ENCODE peak calls at places on chromosomes 6 and 20, in four cellular contexts. One of them, this sample, is unnamed.

GRCh38 chr20:61579908-61580307 is 327.8 kb downstream of the CDH4 start:
- DNase-seq in SW 1271: no peak
- DNase-seq in CD4-positive, CD25-positive, alpha-beta regulatory T cell: no peak
- DNase-seq in Calu3: no peak
- DNase-seq in this sample: no peak

GRCh38 chr20:52812231-52812847 is 159.8 kb upstream of the TSHZ2 start:
- DNase-seq in Calu3: no peak
- DNase-seq in SW 1271: no peak
- DNase-seq in CD4-positive, CD25-positive, alpha-beta regulatory T cell: no peak
- DNase-seq in this sample: no peak

GRCh38 chr6:149234051-149234962 is 83.2 kb upstream of the TAB2 start:
- DNase-seq in SW 1271: no peak
- DNase-seq in CD4-positive, CD25-positive, alpha-beta regulatory T cell: peak
- DNase-seq in Calu3: no peak
- DNase-seq in this sample: peak

GRCh38 chr6:150079604-150080003 is 10.7 kb upstream of the ULBP3 start:
- DNase-seq in CD4-positive, CD25-positive, alpha-beta regulatory T cell: peak
- DNase-seq in Calu3: no peak
- DNase-seq in SW 1271: no peak
- DNase-seq in this sample: no peak

GRCh38 chr6:20879526-20879925 is 345.3 kb downstream of the CDKAL1 start:
- DNase-seq in Calu3: peak
- DNase-seq in CD4-positive, CD25-positive, alpha-beta regulatory T cell: no peak
- DNase-seq in SW 1271: peak
- DNase-seq in this sample: no peak

GRCh38 chr6:89023591-89024441 is 56.7 kb upstream of the PNRC1 start:
- DNase-seq in CD4-positive, CD25-positive, alpha-beta regulatory T cell: no peak
- DNase-seq in Calu3: no peak
- DNase-seq in SW 1271: no peak
- DNase-seq in this sample: no peak

GRCh38 chr6:125839879-125840278 is 49.1 kb downstream of the NCOA7 start:
- DNase-seq in CD4-positive, CD25-positive, alpha-beta regulatory T cell: no peak
- DNase-seq in Calu3: no peak
- DNase-seq in SW 1271: no peak
- DNase-seq in this sample: no peak

GRCh38 chr20:3115190-3116107 is 30.9 kb upstream of the AVP start:
- DNase-seq in SW 1271: peak
- DNase-seq in CD4-positive, CD25-positive, alpha-beta regulatory T cell: peak
- DNase-seq in Calu3: peak
- DNase-seq in this sample: no peak

GRCh38 chr6:137237413-137238170 is 18.4 kb upstream of the IFNGR1 start:
- DNase-seq in Calu3: peak
- DNase-seq in SW 1271: peak
- DNase-seq in CD4-positive, CD25-positive, alpha-beta regulatory T cell: no peak
- DNase-seq in this sample: peak

GRCh38 chr20:8438748-8439147 is 306.7 kb downstream of the PLCB1 start:
- DNase-seq in CD4-positive, CD25-positive, alpha-beta regulatory T cell: no peak
- DNase-seq in Calu3: no peak
- DNase-seq in SW 1271: no peak
- DNase-seq in this sample: no peak

GRCh38 chr20:14525439-14525838 is 188.0 kb upstream of the FLRT3 start:
- DNase-seq in CD4-positive, CD25-positive, alpha-beta regulatory T cell: no peak
- DNase-seq in Calu3: no peak
- DNase-seq in SW 1271: no peak
- DNase-seq in this sample: no peak

GRCh38 chr6:33543116-33543515 is 37.0 kb downstream of the BAK1 start:
- DNase-seq in CD4-positive, CD25-positive, alpha-beta regulatory T cell: no peak
- DNase-seq in SW 1271: no peak
- DNase-seq in Calu3: no peak
- DNase-seq in this sample: no peak

GRCh38 chr6:56904068-56904467 is 50.8 kb upstream of the BEND6 start:
- DNase-seq in SW 1271: no peak
- DNase-seq in Calu3: no peak
- DNase-seq in CD4-positive, CD25-positive, alpha-beta regulatory T cell: no peak
- DNase-seq in this sample: no peak

GRCh38 chr6:109484161-109484560 is 1.1 kb upstream of the ZBTB24 start:
- DNase-seq in SW 1271: no peak
- DNase-seq in Calu3: no peak
- DNase-seq in CD4-positive, CD25-positive, alpha-beta regulatory T cell: no peak
- DNase-seq in this sample: no peak

GRCh38 chr6:168193816-168194701 is 115.0 kb upstream of the FRMD1 start:
- DNase-seq in CD4-positive, CD25-positive, alpha-beta regulatory T cell: no peak
- DNase-seq in SW 1271: no peak
- DNase-seq in Calu3: no peak
- DNase-seq in this sample: peak

GRCh38 chr6:110037726-110038295 is 59.7 kb downstream of the GPR6 start:
- DNase-seq in CD4-positive, CD25-positive, alpha-beta regulatory T cell: no peak
- DNase-seq in SW 1271: no peak
- DNase-seq in Calu3: no peak
- DNase-seq in this sample: no peak

GRCh38 chr20:57269148-57269984 is 2.9 kb upstream of the BMP7 start:
- DNase-seq in CD4-positive, CD25-positive, alpha-beta regulatory T cell: no peak
- DNase-seq in Calu3: no peak
- DNase-seq in SW 1271: no peak
- DNase-seq in this sample: no peak

GRCh38 chr6:43274916-43275597 is 23.0 kb upstream of the SLC22A7 start:
- DNase-seq in SW 1271: no peak
- DNase-seq in CD4-positive, CD25-positive, alpha-beta regulatory T cell: no peak
- DNase-seq in Calu3: peak
- DNase-seq in this sample: no peak